ENCODE peak calls at places on chromosomes 11 and 22, in eight cellular contexts. U, Q, O, V, H, T, I and L are unnamed samples.
A peak's percentile ranks its signal among the peaks of the same experiment; 100 is the strongest.

GRCh38 chr11:20597137-20597923 is 2.1 kb upstream of the SLC6A5 start:
- DNase-seq in U (no peak), Q (no peak), O (no peak), V (no peak), H (no peak), T (no peak), I (no peak), L (no peak)

GRCh38 chr22:37624876-37625275 is 14.6 kb upstream of the SH3BP1 start:
- DNase-seq in U (no peak), Q (no peak), O (no peak), V (no peak), H (no peak), T (no peak), I (peak; percentile 26), L (no peak)

GRCh38 chr11:35289821-35290220 is 129.5 kb downstream of the SLC1A2 start:
- DNase-seq in U (no peak), Q (no peak), O (peak; percentile 60), V (peak; percentile 66), H (no peak), T (no peak), I (no peak), L (no peak)

GRCh38 chr11:90836031-90836430 is 613.2 kb upstream of the CHORDC1 start:
- DNase-seq in U (no peak), Q (no peak), O (no peak), V (no peak), H (no peak), T (no peak), I (no peak), L (no peak)

GRCh38 chr11:108654994-108655631 is 9.8 kb upstream of the DDX10 start:
- DNase-seq in U (no peak), Q (peak; percentile 54), O (peak; percentile 56), V (peak; percentile 18), H (no peak), T (peak; percentile 70), I (no peak), L (peak; percentile 59)

GRCh38 chr11:6404341-6405038 is 14.2 kb downstream of the SMPD1 start:
- DNase-seq in U (no peak), Q (no peak), O (peak; percentile 70), V (peak; percentile 23), H (no peak), T (no peak), I (no peak), L (no peak)

GRCh38 chr11:45800261-45800660 is 4.7 kb upstream of the SLC35C1 start:
- DNase-seq in U (no peak), Q (no peak), O (no peak), V (no peak), H (no peak), T (no peak), I (no peak), L (no peak)

GRCh38 chr11:74648894-74649293 is 56.5 kb downstream of the POLD3 start:
- DNase-seq in U (no peak), Q (no peak), O (peak; percentile 97), V (peak; percentile 53), H (no peak), T (no peak), I (no peak), L (no peak)

GRCh38 chr11:10651579-10652361 is 41.8 kb downstream of the IRAG1 start:
- DNase-seq in U (no peak), Q (no peak), O (no peak), V (no peak), H (no peak), T (no peak), I (no peak), L (no peak)

GRCh38 chr11:10650630-10651029 is 42.9 kb downstream of the IRAG1 start:
- DNase-seq in U (no peak), Q (no peak), O (no peak), V (no peak), H (no peak), T (no peak), I (no peak), L (no peak)

GRCh38 chr11:10653242-10653641 is 40.3 kb downstream of the IRAG1 start:
- DNase-seq in U (no peak), Q (no peak), O (no peak), V (no peak), H (no peak), T (no peak), I (no peak), L (no peak)

GRCh38 chr11:10648896-10649295 is 44.7 kb downstream of the IRAG1 start:
- DNase-seq in U (no peak), Q (no peak), O (no peak), V (no peak), H (no peak), T (no peak), I (no peak), L (no peak)

GRCh38 chr11:10650166-10650565 is 43.4 kb downstream of the IRAG1 start:
- DNase-seq in U (no peak), Q (no peak), O (no peak), V (no peak), H (no peak), T (no peak), I (no peak), L (no peak)
- H3K4me1 ChIP-seq in U (peaks cover 13% of the 10 kb centered on the region), Q (peaks cover 18% of the 10 kb centered on the region), O (peaks cover 23% of the 10 kb centered on the region), V (peaks cover 17% of the 10 kb centered on the region), H (peaks cover 35% of the 10 kb centered on the region), T (no peaks in the 10 kb centered on the region), I (peaks cover 18% of the 10 kb centered on the region), L (no peaks in the 10 kb centered on the region)

DNA sequence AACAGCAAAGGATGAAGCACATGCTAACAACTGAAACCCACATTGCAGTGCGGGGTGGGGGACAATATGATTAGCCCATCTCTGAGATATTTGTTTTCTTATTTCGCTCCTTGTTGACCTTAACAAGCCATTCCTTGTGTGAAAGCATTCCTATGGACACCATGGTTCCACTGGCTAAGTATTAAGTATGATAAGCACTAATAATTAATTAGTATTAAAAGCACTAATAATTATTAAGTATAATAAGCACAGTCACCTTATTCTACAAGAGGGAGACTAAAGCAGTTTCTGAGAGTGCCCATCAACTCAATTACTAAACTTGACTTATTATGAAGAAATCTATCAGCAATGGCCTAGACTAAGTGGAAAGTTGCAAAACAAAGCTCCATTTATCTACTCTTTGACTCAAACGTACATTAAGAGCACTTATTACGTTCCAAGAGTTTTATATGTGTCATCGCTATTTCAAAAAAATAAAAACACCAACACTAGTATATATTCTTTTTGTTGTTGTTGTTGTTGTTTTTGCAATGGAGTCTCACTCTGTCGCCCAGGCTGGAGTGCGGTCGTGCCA is 65.3 kb downstream of the RBFOX2 start:
- DNase-seq in U (no peak), Q (no peak), O (no peak), V (no peak), H (no peak), T (no peak), I (no peak), L (no peak)
- H3K4me1 ChIP-seq in U (peaks cover 18% of the 10 kb centered on the region), Q (peaks cover 17% of the 10 kb centered on the region), O (peaks cover 12% of the 10 kb centered on the region), V (peaks cover 21% of the 10 kb centered on the region), H (peaks cover 13% of the 10 kb centered on the region), T (no peaks in the 10 kb centered on the region), I (peaks cover 2% of the 10 kb centered on the region), L (peaks cover 27% of the 10 kb centered on the region)

GRCh38 chr22:33569547-33569946 is 350.7 kb downstream of the LARGE1 start:
- DNase-seq in U (no peak), Q (no peak), O (no peak), V (no peak), H (no peak), T (no peak), I (no peak), L (no peak)
- H3K4me1 ChIP-seq in U (no peaks in the 10 kb centered on the region), Q (peaks cover 14% of the 10 kb centered on the region), O (no peaks in the 10 kb centered on the region), V (no peaks in the 10 kb centered on the region), H (no peaks in the 10 kb centered on the region), T (peaks cover 66% of the 10 kb centered on the region), I (no peaks in the 10 kb centered on the region), L (no peaks in the 10 kb centered on the region)

GRCh38 chr11:41849250-41849649 is 389.8 kb upstream of the LRRC4C start:
- DNase-seq in U (no peak), Q (no peak), O (no peak), V (no peak), H (no peak), T (no peak), I (no peak), L (no peak)
- H3K4me1 ChIP-seq in U (no peaks in the 10 kb centered on the region), Q (no peaks in the 10 kb centered on the region), O (no peaks in the 10 kb centered on the region), V (no peaks in the 10 kb centered on the region), H (no peaks in the 10 kb centered on the region), T (no peaks in the 10 kb centered on the region), I (no peaks in the 10 kb centered on the region), L (no peaks in the 10 kb centered on the region)

GRCh38 chr22:38735465-38736256 is 20.1 kb downstream of the SUN2 start:
- DNase-seq in U (no peak), Q (no peak), O (no peak), V (no peak), H (no peak), T (no peak), I (no peak), L (peak; percentile 54)
- H3K4me1 ChIP-seq in U (no peaks in the 10 kb centered on the region), Q (no peaks in the 10 kb centered on the region), O (peaks cover 5% of the 10 kb centered on the region), V (peaks cover 3% of the 10 kb centered on the region), H (peaks cover 10% of the 10 kb centered on the region), T (no peaks in the 10 kb centered on the region), I (no peaks in the 10 kb centered on the region), L (peaks cover 22% of the 10 kb centered on the region)

GRCh38 chr11:57324154-57324885 is 432 bp downstream of the TNKS1BP1 start:
- DNase-seq in U (no peak), Q (peak; percentile 52), O (peak; percentile 48), V (peak; percentile 33), H (no peak), T (no peak), I (peak; percentile 49), L (peak; percentile 54)
- H3K4me1 ChIP-seq in U (peaks cover 45% of the 10 kb centered on the region), Q (peaks cover 46% of the 10 kb centered on the region), O (peaks cover 20% of the 10 kb centered on the region), V (peaks cover 40% of the 10 kb centered on the region), H (peaks cover 37% of the 10 kb centered on the region), T (peaks cover 28% of the 10 kb centered on the region), I (peaks cover 21% of the 10 kb centered on the region), L (peaks cover 58% of the 10 kb centered on the region)

GRCh38 chr22:17994424-17995108 is 29.8 kb downstream of the MICAL3 start:
- DNase-seq in U (no peak), Q (no peak), O (no peak), V (no peak), H (no peak), T (peak; percentile 89), I (no peak), L (no peak)
- H3K4me1 ChIP-seq in U (peaks cover 31% of the 10 kb centered on the region), Q (peaks cover 51% of the 10 kb centered on the region), O (peaks cover 9% of the 10 kb centered on the region), V (peaks cover 14% of the 10 kb centered on the region), H (no peaks in the 10 kb centered on the region), T (peaks cover 97% of the 10 kb centered on the region), I (peaks cover 10% of the 10 kb centered on the region), L (peaks cover 17% of the 10 kb centered on the region)